ENCODE peak calls at places on chromosomes 4 and X, in four cellular contexts. One of them, this sample, is unnamed.

GRCh38 chr4:141102367-141102766 is 30.9 kb downstream of the RNF150 start:
- DNase-seq in cardiac muscle cell: no peak
- DNase-seq in B cell: no peak
- DNase-seq in mesothelial cell of epicardium: no peak
- DNase-seq in this sample: no peak

GRCh38 chrX:28124416-28124815 is 143.2 kb upstream of the DCAF8L1 start:
- DNase-seq in cardiac muscle cell: no peak
- DNase-seq in B cell: no peak
- DNase-seq in mesothelial cell of epicardium: no peak
- DNase-seq in this sample: no peak

GRCh38 chrX:37662181-37662580 is 23.4 kb upstream of the XK start:
- DNase-seq in cardiac muscle cell: no peak
- DNase-seq in B cell: no peak
- DNase-seq in mesothelial cell of epicardium: no peak
- DNase-seq in this sample: no peak

GRCh38 chr4:106690487-106690886 is 321.9 kb upstream of the GIMD1 start:
- DNase-seq in cardiac muscle cell: no peak
- DNase-seq in B cell: no peak
- DNase-seq in mesothelial cell of epicardium: no peak
- DNase-seq in this sample: no peak

GRCh38 chr4:108030332-108030731 is 40.6 kb downstream of the HADH start:
- DNase-seq in cardiac muscle cell: peak; percentile 60
- DNase-seq in B cell: peak; percentile 31
- DNase-seq in mesothelial cell of epicardium: peak; percentile 48
- DNase-seq in this sample: no peak

GRCh38 chrX:30881390-30881789 is 7.7 kb downstream of the TAB3 start:
- DNase-seq in cardiac muscle cell: no peak
- DNase-seq in B cell: no peak
- DNase-seq in mesothelial cell of epicardium: no peak
- DNase-seq in this sample: no peak

GRCh38 chr4:105215609-105216313 is 69.1 kb downstream of the TET2 start:
- DNase-seq in cardiac muscle cell: no peak
- DNase-seq in B cell: no peak
- DNase-seq in mesothelial cell of epicardium: no peak
- DNase-seq in this sample: no peak

GRCh38 chrX:155865193-155865592 is 16.0 kb upstream of the VAMP7 start:
- DNase-seq in cardiac muscle cell: no peak
- DNase-seq in B cell: no peak
- DNase-seq in mesothelial cell of epicardium: no peak
- DNase-seq in this sample: no peak

GRCh38 chrX:73401591-73402266 is 45.1 kb upstream of the CDX4 start:
- DNase-seq in cardiac muscle cell: peak; percentile 30
- DNase-seq in B cell: no peak
- DNase-seq in mesothelial cell of epicardium: no peak
- DNase-seq in this sample: no peak
- TF ChIP-seq CTCF in cardiac muscle cell: no peak
- TF ChIP-seq CTCF in B cell: no peak
- TF ChIP-seq CTCF in mesothelial cell of epicardium: no peak
- TF ChIP-seq CTCF in this sample: no peak

DNA sequence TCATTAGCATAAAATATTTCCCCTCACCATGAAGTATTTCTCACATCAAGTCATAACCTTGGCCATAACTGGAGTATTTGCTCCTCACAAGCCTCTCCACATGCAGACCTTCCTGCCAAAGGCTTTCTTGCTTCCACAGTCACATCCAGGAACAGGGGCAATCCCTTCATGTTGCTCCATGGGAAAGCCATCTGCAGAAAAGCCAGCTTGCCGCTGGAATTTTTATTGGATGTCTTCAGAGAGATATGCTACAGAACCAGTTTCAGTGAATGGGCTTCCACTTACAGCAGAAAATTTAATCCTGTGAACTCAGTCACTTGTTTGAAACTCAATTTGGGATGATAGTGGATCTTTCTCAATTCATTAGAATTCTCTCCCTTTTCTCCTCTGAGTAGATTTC is 3.2 kb upstream of the CDKN2AIP start:
- DNase-seq in cardiac muscle cell: no peak
- DNase-seq in B cell: no peak
- DNase-seq in mesothelial cell of epicardium: no peak
- DNase-seq in this sample: no peak
- TF ChIP-seq CTCF in cardiac muscle cell: no peak
- TF ChIP-seq CTCF in B cell: no peak
- TF ChIP-seq CTCF in mesothelial cell of epicardium: no peak
- TF ChIP-seq CTCF in this sample: no peak

DNA sequence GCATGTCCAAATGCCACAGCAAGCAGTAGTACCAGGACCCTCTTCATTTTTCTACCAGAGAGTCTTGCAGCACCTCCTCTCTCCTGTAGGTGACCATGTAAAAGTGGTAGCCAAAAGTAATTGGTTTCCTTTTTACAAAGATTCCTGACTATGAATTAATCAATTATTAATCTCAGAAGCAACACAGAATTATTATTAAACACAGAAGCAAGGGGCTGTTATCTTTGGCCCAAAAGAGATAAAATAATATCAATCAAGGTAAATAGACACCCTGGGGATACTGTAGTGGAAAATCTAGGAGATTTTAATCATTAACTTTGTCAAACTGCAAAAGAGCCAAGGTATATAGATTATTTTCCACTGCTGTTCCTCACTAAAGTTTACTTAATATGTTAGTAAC is at the start of gene GC:
- DNase-seq in cardiac muscle cell: no peak
- DNase-seq in B cell: no peak
- DNase-seq in mesothelial cell of epicardium: no peak
- DNase-seq in this sample: no peak
- TF ChIP-seq CTCF in cardiac muscle cell: no peak
- TF ChIP-seq CTCF in B cell: no peak
- TF ChIP-seq CTCF in mesothelial cell of epicardium: no peak
- TF ChIP-seq CTCF in this sample: no peak

GRCh38 chrX:48761674-48762471 is at the start of gene GLOD5:
- DNase-seq in cardiac muscle cell: peak; percentile 41
- DNase-seq in B cell: no peak
- DNase-seq in mesothelial cell of epicardium: peak; percentile 47
- DNase-seq in this sample: no peak
- TF ChIP-seq CTCF in cardiac muscle cell: no peak
- TF ChIP-seq CTCF in B cell: no peak
- TF ChIP-seq CTCF in mesothelial cell of epicardium: no peak
- TF ChIP-seq CTCF in this sample: no peak

GRCh38 chr4:56164921-56165320 is 216.2 kb downstream of the CEP135 start:
- DNase-seq in cardiac muscle cell: no peak
- DNase-seq in B cell: no peak
- DNase-seq in mesothelial cell of epicardium: no peak
- DNase-seq in this sample: no peak
- TF ChIP-seq CTCF in cardiac muscle cell: no peak
- TF ChIP-seq CTCF in B cell: no peak
- TF ChIP-seq CTCF in mesothelial cell of epicardium: no peak
- TF ChIP-seq CTCF in this sample: no peak

GRCh38 chrX:47836164-47837072 is at the start of gene ZNF81:
- DNase-seq in cardiac muscle cell: peak; percentile 95
- DNase-seq in B cell: peak; percentile 91
- DNase-seq in mesothelial cell of epicardium: peak; percentile 90
- DNase-seq in this sample: peak; percentile 96
- TF ChIP-seq CTCF in cardiac muscle cell: no peak
- TF ChIP-seq CTCF in B cell: no peak
- TF ChIP-seq CTCF in mesothelial cell of epicardium: no peak
- TF ChIP-seq CTCF in this sample: no peak

DNA sequence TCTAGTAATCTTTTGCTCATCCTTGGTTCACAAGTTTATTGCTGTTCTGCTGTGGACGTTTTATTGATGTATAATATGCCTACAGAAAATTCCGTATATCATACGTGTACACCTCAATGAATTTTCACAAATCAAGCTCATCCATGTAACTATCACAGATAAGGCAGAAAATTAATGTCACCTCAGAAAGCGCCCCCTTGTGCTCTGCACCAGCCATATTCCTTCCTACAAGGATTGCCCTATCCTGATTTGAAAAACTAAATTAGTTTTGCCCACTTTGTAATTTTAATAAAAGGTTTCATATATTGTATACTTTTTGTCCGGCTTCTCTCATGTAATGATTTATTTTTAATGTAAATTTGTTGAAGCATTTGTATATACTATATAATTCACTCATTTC is 390.8 kb downstream of the ADGRL3 start:
- DNase-seq in cardiac muscle cell: no peak
- DNase-seq in B cell: no peak
- DNase-seq in mesothelial cell of epicardium: no peak
- DNase-seq in this sample: no peak
- TF ChIP-seq CTCF in cardiac muscle cell: peak; percentile 24
- TF ChIP-seq CTCF in B cell: no peak
- TF ChIP-seq CTCF in mesothelial cell of epicardium: no peak
- TF ChIP-seq CTCF in this sample: no peak

DNA sequence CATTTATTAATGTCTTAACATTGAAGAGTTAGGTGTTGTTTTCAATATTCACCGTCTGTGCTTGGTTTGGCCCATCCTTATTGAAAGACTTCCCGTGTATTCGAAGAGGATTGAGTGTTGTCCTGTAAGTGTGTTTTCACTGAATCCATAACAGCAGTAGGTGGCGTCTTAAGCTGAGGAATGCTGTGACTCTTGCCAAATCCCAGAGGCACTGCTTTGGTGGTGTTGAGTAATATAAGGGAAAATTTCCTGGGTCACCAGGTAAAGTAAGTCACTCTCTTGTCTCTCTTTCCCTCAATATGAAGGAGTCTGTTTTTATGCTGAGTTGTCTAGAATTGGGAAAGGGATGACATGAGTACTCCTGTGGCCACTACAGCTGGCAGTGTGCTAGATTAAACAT is 146.8 kb upstream of the ZXDB start:
- DNase-seq in cardiac muscle cell: no peak
- DNase-seq in B cell: no peak
- DNase-seq in mesothelial cell of epicardium: no peak
- DNase-seq in this sample: no peak
- TF ChIP-seq CTCF in cardiac muscle cell: no peak
- TF ChIP-seq CTCF in B cell: no peak
- TF ChIP-seq CTCF in mesothelial cell of epicardium: no peak
- TF ChIP-seq CTCF in this sample: no peak

DNA sequence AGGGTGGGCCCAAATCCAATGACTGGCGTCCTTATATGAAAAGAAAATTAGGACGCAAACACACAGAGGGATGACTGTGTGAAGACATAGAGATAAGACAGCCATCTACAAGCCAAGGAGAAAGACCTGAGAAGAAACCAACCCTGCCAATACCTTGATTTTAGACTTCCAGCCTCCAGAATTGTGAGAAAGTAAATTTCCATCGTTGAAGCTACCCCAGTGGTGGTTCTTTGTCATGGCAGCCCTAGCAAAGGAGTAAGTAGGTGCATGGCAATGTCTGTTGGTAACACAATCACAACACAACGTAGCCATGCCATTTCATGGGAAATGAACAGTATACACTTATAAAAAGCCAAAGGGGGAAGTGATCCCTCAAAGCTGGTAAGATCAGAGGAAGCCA is 25.3 kb downstream of the SMIM20 start:
- DNase-seq in cardiac muscle cell: no peak
- DNase-seq in B cell: no peak
- DNase-seq in mesothelial cell of epicardium: no peak
- DNase-seq in this sample: no peak
- TF ChIP-seq CTCF in cardiac muscle cell: peak; percentile 4
- TF ChIP-seq CTCF in B cell: no peak
- TF ChIP-seq CTCF in mesothelial cell of epicardium: no peak
- TF ChIP-seq CTCF in this sample: no peak

This sample was measured in CD14-positive monocyte.